ENCODE peak calls at places on chromosomes 4 and X, in four cellular contexts. One of them, this sample, is unnamed.

GRCh38 chrX:10486373-10486772 is 134.0 kb downstream of the MID1 start:
- DNase-seq in CD8-positive, alpha-beta T cell: no peak
- DNase-seq in WTC11: no peak
- DNase-seq in endothelial cell: no peak
- DNase-seq in this sample: no peak

GRCh38 chrX:46704767-46705386 is 54.0 kb downstream of the SLC9A7 start:
- DNase-seq in CD8-positive, alpha-beta T cell: no peak
- DNase-seq in endothelial cell: no peak
- DNase-seq in WTC11: no peak
- DNase-seq in this sample: no peak

GRCh38 chrX:133179500-133179899 is 38.7 kb downstream of the TFDP3 start:
- DNase-seq in WTC11: no peak
- DNase-seq in endothelial cell: no peak
- DNase-seq in CD8-positive, alpha-beta T cell: no peak
- DNase-seq in this sample: no peak

GRCh38 chr4:2832309-2832980 is 11.2 kb upstream of the ADD1 start:
- DNase-seq in endothelial cell: no peak
- DNase-seq in CD8-positive, alpha-beta T cell: no peak
- DNase-seq in WTC11: no peak
- DNase-seq in this sample: peak

GRCh38 chrX:23403849-23404248 is 69.2 kb downstream of the PTCHD1 start:
- DNase-seq in endothelial cell: no peak
- DNase-seq in WTC11: peak
- DNase-seq in CD8-positive, alpha-beta T cell: no peak
- DNase-seq in this sample: peak

GRCh38 chrX:68827256-68827655 is 1.6 kb upstream of the EFNB1 start:
- DNase-seq in WTC11: no peak
- DNase-seq in endothelial cell: no peak
- DNase-seq in CD8-positive, alpha-beta T cell: peak
- DNase-seq in this sample: no peak

GRCh38 chrX:56978172-56978571 is 17.2 kb downstream of the SPIN3 start:
- DNase-seq in CD8-positive, alpha-beta T cell: peak
- DNase-seq in endothelial cell: peak
- DNase-seq in WTC11: peak
- DNase-seq in this sample: peak

GRCh38 chrX:115232933-115233496 is 881 bp downstream of the LRCH2 start:
- DNase-seq in WTC11: no peak
- DNase-seq in CD8-positive, alpha-beta T cell: no peak
- DNase-seq in endothelial cell: no peak
- DNase-seq in this sample: no peak

GRCh38 chr4:19936471-19936870 is 315.2 kb upstream of the SLIT2 start:
- DNase-seq in CD8-positive, alpha-beta T cell: no peak
- DNase-seq in endothelial cell: no peak
- DNase-seq in WTC11: no peak
- DNase-seq in this sample: no peak

GRCh38 chr4:113835005-113835404 is 73.5 kb upstream of the CAMK2D start:
- DNase-seq in CD8-positive, alpha-beta T cell: no peak
- DNase-seq in WTC11: no peak
- DNase-seq in endothelial cell: peak
- DNase-seq in this sample: no peak

GRCh38 chr4:113815826-113816225 is 54.3 kb upstream of the CAMK2D start:
- DNase-seq in WTC11: no peak
- DNase-seq in endothelial cell: no peak
- DNase-seq in CD8-positive, alpha-beta T cell: no peak
- DNase-seq in this sample: no peak

GRCh38 chr4:175252642-175253041 is 334.5 kb downstream of the ADAM29 start:
- DNase-seq in WTC11: peak
- DNase-seq in endothelial cell: no peak
- DNase-seq in CD8-positive, alpha-beta T cell: no peak
- DNase-seq in this sample: no peak

GRCh38 chr4:69896530-69897116 is 34.2 kb upstream of the CSN1S1 start:
- DNase-seq in CD8-positive, alpha-beta T cell: no peak
- DNase-seq in endothelial cell: no peak
- DNase-seq in WTC11: no peak
- DNase-seq in this sample: no peak

GRCh38 chrX:12463052-12463451 is 324.8 kb downstream of the FRMPD4 start:
- DNase-seq in WTC11: peak
- DNase-seq in CD8-positive, alpha-beta T cell: no peak
- DNase-seq in endothelial cell: no peak
- DNase-seq in this sample: no peak

GRCh38 chr4:82380344-82380743 is 6.6 kb upstream of the HNRNPD start:
- DNase-seq in endothelial cell: no peak
- DNase-seq in WTC11: no peak
- DNase-seq in CD8-positive, alpha-beta T cell: no peak
- DNase-seq in this sample: no peak

GRCh38 chr4:106266201-106266600 is 49.8 kb downstream of the TBCK start:
- DNase-seq in endothelial cell: no peak
- DNase-seq in WTC11: no peak
- DNase-seq in CD8-positive, alpha-beta T cell: no peak
- DNase-seq in this sample: no peak

GRCh38 chr4:17368408-17368807 is 143.5 kb downstream of the QDPR start:
- DNase-seq in WTC11: no peak
- DNase-seq in endothelial cell: no peak
- DNase-seq in CD8-positive, alpha-beta T cell: no peak
- DNase-seq in this sample: no peak

GRCh38 chr4:125091031-125091540 is 223.7 kb upstream of the FAT4 start:
- DNase-seq in endothelial cell: no peak
- DNase-seq in WTC11: no peak
- DNase-seq in CD8-positive, alpha-beta T cell: no peak
- DNase-seq in this sample: no peak

GRCh38 chr4:87530868-87531267 is 1.7 kb upstream of the SPARCL1 start:
- DNase-seq in CD8-positive, alpha-beta T cell: no peak
- DNase-seq in WTC11: no peak
- DNase-seq in endothelial cell: no peak
- DNase-seq in this sample: no peak

GRCh38 chrX:40095588-40096394 is 2.0 kb downstream of the BCOR start:
- DNase-seq in CD8-positive, alpha-beta T cell: peak
- DNase-seq in endothelial cell: no peak
- DNase-seq in WTC11: no peak
- DNase-seq in this sample: no peak

GRCh38 chr4:123599920-123600394 is 203.4 kb downstream of the SPRY1 start:
- DNase-seq in CD8-positive, alpha-beta T cell: peak
- DNase-seq in WTC11: peak
- DNase-seq in endothelial cell: peak
- DNase-seq in this sample: no peak

GRCh38 chrX:36867143-36867542 is 141.0 kb upstream of the FAM47C start:
- DNase-seq in WTC11: no peak
- DNase-seq in CD8-positive, alpha-beta T cell: no peak
- DNase-seq in endothelial cell: peak
- DNase-seq in this sample: no peak

GRCh38 chr4:114734581-114734980 is 136.0 kb downstream of the UGT8 start:
- DNase-seq in CD8-positive, alpha-beta T cell: no peak
- DNase-seq in endothelial cell: no peak
- DNase-seq in WTC11: no peak
- DNase-seq in this sample: peak

GRCh38 chr4:177964061-177964460 is 521.8 kb upstream of the AGA start:
- DNase-seq in CD8-positive, alpha-beta T cell: no peak
- DNase-seq in WTC11: no peak
- DNase-seq in endothelial cell: no peak
- DNase-seq in this sample: no peak

GRCh38 chr4:142696334-142697122 is 149.6 kb downstream of the INPP4B start:
- DNase-seq in CD8-positive, alpha-beta T cell: no peak
- DNase-seq in WTC11: no peak
- DNase-seq in endothelial cell: no peak
- DNase-seq in this sample: no peak

GRCh38 chrX:16578218-16578617 is 71.7 kb upstream of the S100G start:
- DNase-seq in CD8-positive, alpha-beta T cell: no peak
- DNase-seq in WTC11: no peak
- DNase-seq in endothelial cell: peak
- DNase-seq in this sample: no peak

GRCh38 chrX:106023947-106024346 is 14.6 kb downstream of the SERPINA7 start:
- DNase-seq in WTC11: no peak
- DNase-seq in endothelial cell: no peak
- DNase-seq in CD8-positive, alpha-beta T cell: no peak
- DNase-seq in this sample: no peak

GRCh38 chr4:38141808-38142500 is 181.8 kb downstream of the PTTG2 start:
- DNase-seq in WTC11: no peak
- DNase-seq in CD8-positive, alpha-beta T cell: no peak
- DNase-seq in endothelial cell: no peak
- DNase-seq in this sample: no peak

GRCh38 chr4:109910261-109910660 is 2.4 kb upstream of the EGF start:
- DNase-seq in CD8-positive, alpha-beta T cell: no peak
- DNase-seq in WTC11: no peak
- DNase-seq in endothelial cell: no peak
- DNase-seq in this sample: no peak

GRCh38 chr4:136939781-136940180 is 592.5 kb downstream of the PCDH18 start:
- DNase-seq in CD8-positive, alpha-beta T cell: no peak
- DNase-seq in endothelial cell: no peak
- DNase-seq in WTC11: no peak
- DNase-seq in this sample: no peak

GRCh38 chr4:100935090-100935489 is 412.2 kb downstream of the PPP3CA start:
- DNase-seq in WTC11: no peak
- DNase-seq in endothelial cell: no peak
- DNase-seq in CD8-positive, alpha-beta T cell: no peak
- DNase-seq in this sample: no peak

GRCh38 chrX:57772637-57773036 is 92.6 kb upstream of the NLRP2B start:
- DNase-seq in WTC11: no peak
- DNase-seq in CD8-positive, alpha-beta T cell: no peak
- DNase-seq in endothelial cell: no peak
- DNase-seq in this sample: no peak

GRCh38 chr4:108170729-108171540 is 2.2 kb upstream of the LEF1 start:
- DNase-seq in WTC11: no peak
- DNase-seq in endothelial cell: no peak
- DNase-seq in CD8-positive, alpha-beta T cell: no peak
- DNase-seq in this sample: no peak

GRCh38 chrX:70219938-70220764 is 14.3 kb upstream of the AWAT1 start:
- DNase-seq in WTC11: no peak
- DNase-seq in CD8-positive, alpha-beta T cell: no peak
- DNase-seq in endothelial cell: no peak
- DNase-seq in this sample: no peak

GRCh38 chrX:153400146-153401132 is 711 bp downstream of the PNMA6E start:
- DNase-seq in WTC11: peak
- DNase-seq in endothelial cell: peak
- DNase-seq in CD8-positive, alpha-beta T cell: peak
- DNase-seq in this sample: peak

DNA sequence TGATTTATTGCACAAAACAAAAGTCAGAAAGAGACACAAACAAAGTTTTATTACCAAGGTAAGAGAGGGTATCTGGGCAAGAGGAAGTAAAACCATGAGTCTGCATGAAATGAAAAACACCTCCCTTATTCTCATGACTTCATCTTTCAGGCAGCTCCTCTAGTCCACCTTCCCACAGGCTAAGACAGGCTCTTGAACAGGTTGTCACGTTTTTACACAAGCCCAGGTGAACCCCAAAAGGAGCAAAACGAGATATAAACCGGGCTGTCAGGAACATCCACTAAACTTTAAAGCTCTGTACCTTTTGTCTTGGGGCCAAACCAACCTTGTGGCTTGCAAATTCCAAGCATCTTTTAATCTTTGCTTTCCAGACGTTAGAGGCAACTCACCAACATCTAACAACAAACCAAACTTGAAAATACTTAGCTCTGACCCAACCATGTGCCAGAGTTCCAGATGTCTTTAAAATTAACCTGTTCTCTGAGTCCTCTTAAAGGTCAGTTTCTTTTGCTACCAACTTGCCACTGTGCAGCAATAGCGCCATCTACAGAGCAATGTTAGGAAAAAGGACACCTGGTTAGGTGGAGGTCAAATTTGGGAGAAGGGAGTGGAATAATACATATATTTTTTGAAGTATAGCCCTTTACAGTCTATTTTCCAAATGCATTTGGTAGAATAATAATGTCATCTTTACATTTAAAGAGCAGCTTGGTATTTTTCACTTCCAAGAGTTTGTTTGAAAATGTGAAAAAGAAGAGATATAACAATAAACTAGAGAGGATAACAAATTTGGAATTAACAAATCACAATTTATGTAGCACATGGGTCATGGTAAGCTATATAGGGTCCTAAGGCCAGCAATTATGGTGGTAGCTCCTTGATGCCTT is 73.1 kb downstream of the QRFPR start:
- DNase-seq in endothelial cell: peak
- DNase-seq in WTC11: peak
- DNase-seq in CD8-positive, alpha-beta T cell: peak
- DNase-seq in this sample: peak
- TF ChIP-seq CTCF in endothelial cell: peak
- TF ChIP-seq CTCF in WTC11: peak
- TF ChIP-seq CTCF in CD8-positive, alpha-beta T cell: peak
- TF ChIP-seq CTCF in this sample: peak

GRCh38 chrX:43940811-43941210 is 32.4 kb downstream of the NDP start:
- DNase-seq in WTC11: no peak
- DNase-seq in CD8-positive, alpha-beta T cell: no peak
- DNase-seq in endothelial cell: no peak
- DNase-seq in this sample: no peak

DNA sequence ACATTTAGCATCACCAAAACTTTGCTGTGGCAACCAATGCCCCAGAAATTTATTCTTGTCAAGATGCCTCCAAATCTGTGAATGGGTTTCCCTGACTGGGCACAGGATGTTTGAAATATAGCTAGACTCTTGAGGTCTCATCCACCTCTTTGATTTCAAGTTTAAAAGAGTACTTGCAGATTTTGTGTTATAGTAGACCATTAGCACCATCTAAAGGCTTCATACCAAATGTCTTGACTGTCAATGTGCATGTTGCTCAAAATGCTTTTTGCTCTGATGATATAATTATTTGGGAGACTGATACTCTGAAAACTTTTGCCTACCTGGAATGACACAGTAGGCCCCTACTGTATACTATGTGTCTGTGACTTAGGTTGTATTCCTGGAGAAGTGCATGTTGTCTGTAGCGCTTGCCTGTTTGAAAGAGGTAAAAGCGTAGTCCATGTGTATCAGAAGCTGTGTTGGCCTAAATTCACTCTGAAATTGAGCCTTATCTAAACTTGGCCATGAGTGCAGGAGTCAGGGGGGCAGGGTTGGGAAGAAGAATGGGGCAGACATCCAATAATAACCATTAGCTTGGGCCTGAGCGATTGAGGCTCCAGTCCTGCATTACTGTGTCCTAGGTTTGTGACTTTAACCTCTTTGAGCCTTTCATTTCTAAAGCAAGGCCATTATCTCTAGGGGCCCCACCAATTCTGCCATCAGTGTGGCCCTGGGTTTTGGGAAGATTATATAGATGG is 33.8 kb downstream of the NDP start:
- DNase-seq in endothelial cell: no peak
- DNase-seq in WTC11: no peak
- DNase-seq in CD8-positive, alpha-beta T cell: no peak
- DNase-seq in this sample: no peak
- TF ChIP-seq CTCF in endothelial cell: no peak
- TF ChIP-seq CTCF in WTC11: no peak
- TF ChIP-seq CTCF in CD8-positive, alpha-beta T cell: no peak
- TF ChIP-seq CTCF in this sample: no peak

GRCh38 chr4:55543858-55544257 is 2.9 kb downstream of the CLOCK start:
- DNase-seq in endothelial cell: no peak
- DNase-seq in CD8-positive, alpha-beta T cell: no peak
- DNase-seq in WTC11: no peak
- DNase-seq in this sample: no peak
- TF ChIP-seq CTCF in endothelial cell: peak
- TF ChIP-seq CTCF in CD8-positive, alpha-beta T cell: no peak
- TF ChIP-seq CTCF in WTC11: no peak
- TF ChIP-seq CTCF in this sample: no peak

DNA sequence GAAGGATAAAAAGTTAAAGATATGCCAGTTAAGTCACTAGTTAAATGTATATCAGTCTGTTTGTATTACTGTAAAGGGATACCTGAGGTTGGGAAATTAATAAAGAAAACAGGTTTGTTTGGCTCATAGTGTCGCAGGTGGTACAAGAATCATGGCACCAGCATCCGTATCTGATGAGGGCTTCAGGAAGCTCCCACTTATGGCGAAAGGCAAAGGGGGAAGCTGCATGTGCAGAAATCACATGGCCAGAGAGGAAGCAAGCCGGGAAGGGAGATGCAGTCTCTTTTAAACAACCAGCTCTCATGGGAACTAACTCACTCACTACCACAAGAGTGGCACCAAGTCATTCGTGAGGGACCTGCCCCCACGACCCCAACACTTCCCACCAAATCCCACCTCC is 91.9 kb upstream of the SH3RF1 start:
- DNase-seq in endothelial cell: no peak
- DNase-seq in CD8-positive, alpha-beta T cell: no peak
- DNase-seq in WTC11: no peak
- DNase-seq in this sample: no peak
- TF ChIP-seq CTCF in endothelial cell: no peak
- TF ChIP-seq CTCF in CD8-positive, alpha-beta T cell: no peak
- TF ChIP-seq CTCF in WTC11: no peak
- TF ChIP-seq CTCF in this sample: no peak

This sample was measured in WERI-Rb-1.